ENCODE peak calls at places on chromosomes 4 and X, in four cellular contexts. E is activated naive CD8-positive, alpha-beta T cell treated with anti-CD3 and anti-CD28 coated beads, Interleukin-2, amount 50 U/mL, for 24 hours; S is posterior vena cava; M is ACHN. J is an unnamed sample.

GRCh38 chrX:149286940-149287349 is 218.2 kb downstream of the IDS start:
- DNase-seq in E (peak; percentile 29), S (no peak), M (peak; percentile 7), J (peak; percentile 23)

GRCh38 chr4:52987401-52988056 is 125.4 kb downstream of the RASL11B start:
- DNase-seq in E (no peak), S (no peak), M (no peak), J (no peak)

GRCh38 chrX:56248492-56248891 is 16.3 kb downstream of the KLF8 start:
- DNase-seq in E (peak; percentile 49), S (no peak), M (peak; percentile 45), J (no peak)

GRCh38 chrX:144730486-144730885 is 516.8 kb upstream of the SPANXN1 start:
- DNase-seq in E (no peak), S (no peak), M (no peak), J (no peak)

GRCh38 chrX:112642349-112642748 is 37.4 kb downstream of the LHFPL1 start:
- DNase-seq in E (peak; percentile 9), S (no peak), M (peak; percentile 25), J (peak; percentile 59)

GRCh38 chr4:98682719-98683118 is 24.3 kb upstream of the TSPAN5 start:
- DNase-seq in E (no peak), S (no peak), M (no peak), J (no peak)

GRCh38 chr4:4784379-4784778 is 75.1 kb upstream of the MSX1 start:
- DNase-seq in E (no peak), S (no peak), M (no peak), J (no peak)

GRCh38 chr4:63788271-63788670 is 621.0 kb downstream of the TECRL start:
- DNase-seq in E (no peak), S (no peak), M (no peak), J (no peak)

GRCh38 chr4:4457803-4458550 is 71.1 kb downstream of the NSG1 start:
- DNase-seq in E (no peak), S (no peak), M (peak; percentile 30), J (no peak)

GRCh38 chrX:47804315-47804714 is 32.4 kb upstream of the ZNF81 start:
- DNase-seq in E (no peak), S (no peak), M (no peak), J (no peak)

GRCh38 chr4:3444351-3445110 is 2.8 kb downstream of the HGFAC start:
- DNase-seq in E (no peak), S (no peak), M (no peak), J (no peak)

GRCh38 chr4:150769235-150769634 is 187.3 kb downstream of the MAB21L2 start:
- DNase-seq in E (no peak), S (no peak), M (peak; percentile 79), J (peak; percentile 20)

GRCh38 chr4:155548173-155548572 is 118.5 kb upstream of the GUCY1A1 start:
- DNase-seq in E (no peak), S (no peak), M (no peak), J (no peak)

GRCh38 chrX:153488231-153488914 is 6.4 kb upstream of the BGN start:
- DNase-seq in E (no peak), S (no peak), M (no peak), J (no peak)

GRCh38 chr4:53541577-53542206 is 49.6 kb downstream of the LNX1 start:
- DNase-seq in E (no peak), S (no peak), M (no peak), J (no peak)

GRCh38 chr4:11623726-11624037 is 195.0 kb upstream of the HS3ST1 start:
- DNase-seq in E (no peak), S (no peak), M (peak; percentile 57), J (no peak)

GRCh38 chr4:18285357-18285756 is 263.8 kb upstream of the LCORL start:
- DNase-seq in E (no peak), S (no peak), M (no peak), J (no peak)

GRCh38 chr4:80471701-80472100 is 136.2 kb downstream of the CFAP299 start:
- DNase-seq in E (no peak), S (no peak), M (no peak), J (peak; percentile 27)

GRCh38 chr4:142351958-142352357 is 494.1 kb downstream of the INPP4B start:
- DNase-seq in E (no peak), S (no peak), M (no peak), J (no peak)

GRCh38 chrX:85084770-85085393 is 81.2 kb downstream of the APOOL start:
- DNase-seq in E (no peak), S (no peak), M (peak; percentile 14), J (no peak)

GRCh38 chr4:7108046-7108625 is 40.3 kb upstream of the GRPEL1 start:
- DNase-seq in E (no peak), S (peak; percentile 73), M (no peak), J (no peak)

GRCh38 chr4:76823516-76823915 is 74.4 kb downstream of the SOWAHB start:
- DNase-seq in E (no peak), S (no peak), M (no peak), J (no peak)

GRCh38 chr4:169254546-169254983 is 16.2 kb downstream of the SH3RF1 start:
- DNase-seq in E (no peak), S (no peak), M (peak; percentile 85), J (peak; percentile 37)

GRCh38 chr4:77156912-77157858 is at the start of gene CCNG2:
- DNase-seq in E (peak; percentile 83), S (peak; percentile 95), M (peak; percentile 88), J (peak; percentile 88)

GRCh38 chr4:86178216-86178615 is 181.6 kb downstream of the MAPK10 start:
- DNase-seq in E (no peak), S (no peak), M (no peak), J (no peak)

GRCh38 chr4:92305148-92305877 is 1.5 kb downstream of the GRID2 start:
- DNase-seq in E (peak; percentile 2), S (peak; percentile 78), M (peak; percentile 53), J (peak; percentile 34)

GRCh38 chr4:156390599-156391296 is 437.1 kb upstream of the CTSO start:
- DNase-seq in E (no peak), S (no peak), M (no peak), J (no peak)

GRCh38 chrX:10482708-10483107 is 137.7 kb downstream of the MID1 start:
- DNase-seq in E (no peak), S (no peak), M (no peak), J (no peak)

GRCh38 chrX:131854586-131854985 is 168.5 kb upstream of the STK26 start:
- DNase-seq in E (no peak), S (no peak), M (peak; percentile 0), J (no peak)

GRCh38 chr4:139619644-139620043 is 46.0 kb upstream of the MGST2 start:
- DNase-seq in E (no peak), S (no peak), M (peak; percentile 39), J (no peak)

J was measured in pancreas.